ENCODE peak calls at places on chromosomes 5 and 9, in four cellular contexts. One of them, this sample, is unnamed.

GRCh38 chr9:3337515-3337914 is 188.3 kb downstream of the RFX3 start:
- DNase-seq in body of pancreas: no peak
- DNase-seq in adrenal gland: peak
- DNase-seq in tibial nerve: no peak
- DNase-seq in this sample: no peak

GRCh38 chr5:96026334-96027065 is 64.8 kb upstream of the ELL2 start:
- DNase-seq in body of pancreas: no peak
- DNase-seq in adrenal gland: no peak
- DNase-seq in tibial nerve: no peak
- DNase-seq in this sample: no peak

GRCh38 chr5:26482817-26483375 is 555.5 kb downstream of the CDH9 start:
- DNase-seq in body of pancreas: no peak
- DNase-seq in adrenal gland: peak
- DNase-seq in tibial nerve: peak
- DNase-seq in this sample: no peak

GRCh38 chr9:22508790-22509189 is 62.2 kb downstream of the DMRTA1 start:
- DNase-seq in body of pancreas: no peak
- DNase-seq in adrenal gland: no peak
- DNase-seq in tibial nerve: no peak
- DNase-seq in this sample: no peak

GRCh38 chr9:79073201-79073600 is 498.6 kb upstream of the TLE4 start:
- DNase-seq in body of pancreas: no peak
- DNase-seq in adrenal gland: no peak
- DNase-seq in tibial nerve: no peak
- DNase-seq in this sample: no peak

GRCh38 chr9:98730914-98731313 is 22.2 kb upstream of the GABBR2 start:
- DNase-seq in body of pancreas: no peak
- DNase-seq in adrenal gland: no peak
- DNase-seq in tibial nerve: no peak
- DNase-seq in this sample: no peak

GRCh38 chr9:97964901-97965300 is 18.2 kb upstream of the ANP32B start:
- DNase-seq in body of pancreas: no peak
- DNase-seq in adrenal gland: no peak
- DNase-seq in tibial nerve: no peak
- DNase-seq in this sample: no peak

GRCh38 chr5:172723508-172723907 is 47.5 kb downstream of the DUSP1 start:
- DNase-seq in body of pancreas: no peak
- DNase-seq in adrenal gland: no peak
- DNase-seq in tibial nerve: no peak
- DNase-seq in this sample: no peak

GRCh38 chr9:10144336-10144735 is 468.5 kb downstream of the PTPRD start:
- DNase-seq in body of pancreas: no peak
- DNase-seq in adrenal gland: no peak
- DNase-seq in tibial nerve: no peak
- DNase-seq in this sample: no peak

GRCh38 chr9:133991964-133992779 is at the start of gene VAV2:
- DNase-seq in body of pancreas: peak
- DNase-seq in adrenal gland: peak
- DNase-seq in tibial nerve: peak
- DNase-seq in this sample: peak

GRCh38 chr5:107365355-107366109 is 305.2 kb downstream of the EFNA5 start:
- DNase-seq in body of pancreas: no peak
- DNase-seq in adrenal gland: no peak
- DNase-seq in tibial nerve: no peak
- DNase-seq in this sample: no peak

GRCh38 chr5:57402761-57403160 is 79.8 kb downstream of the ACTBL2 start:
- DNase-seq in body of pancreas: no peak
- DNase-seq in adrenal gland: no peak
- DNase-seq in tibial nerve: no peak
- DNase-seq in this sample: no peak

GRCh38 chr5:112549127-112549526 is 130.1 kb upstream of the EPB41L4A start:
- DNase-seq in body of pancreas: no peak
- DNase-seq in adrenal gland: no peak
- DNase-seq in tibial nerve: no peak
- DNase-seq in this sample: no peak

GRCh38 chr5:32866138-32866537 is 155.0 kb downstream of the NPR3 start:
- DNase-seq in body of pancreas: no peak
- DNase-seq in adrenal gland: no peak
- DNase-seq in tibial nerve: no peak
- DNase-seq in this sample: no peak

GRCh38 chr9:114532561-114533237 is 27.4 kb upstream of the WHRN start:
- DNase-seq in body of pancreas: no peak
- DNase-seq in adrenal gland: no peak
- DNase-seq in tibial nerve: no peak
- DNase-seq in this sample: no peak

GRCh38 chr9:127537792-127538191 is 74.3 kb upstream of the STXBP1 start:
- DNase-seq in body of pancreas: no peak
- DNase-seq in adrenal gland: no peak
- DNase-seq in tibial nerve: no peak
- DNase-seq in this sample: no peak

GRCh38 chr9:26937816-26938371 is 9.1 kb downstream of the PLAA start:
- DNase-seq in body of pancreas: no peak
- DNase-seq in adrenal gland: no peak
- DNase-seq in tibial nerve: no peak
- DNase-seq in this sample: no peak

GRCh38 chr5:9099681-9100080 is 446.2 kb downstream of the SEMA5A start:
- DNase-seq in body of pancreas: no peak
- DNase-seq in adrenal gland: no peak
- DNase-seq in tibial nerve: no peak
- DNase-seq in this sample: no peak

GRCh38 chr9:21789541-21790037 is 12.8 kb upstream of the MTAP start:
- DNase-seq in body of pancreas: peak
- DNase-seq in adrenal gland: peak
- DNase-seq in tibial nerve: peak
- DNase-seq in this sample: peak

GRCh38 chr5:136891175-136891574 is 525.8 kb upstream of the TRPC7 start:
- DNase-seq in body of pancreas: no peak
- DNase-seq in adrenal gland: no peak
- DNase-seq in tibial nerve: no peak
- DNase-seq in this sample: no peak
- TF ChIP-seq CTCF in body of pancreas: no peak
- TF ChIP-seq CTCF in adrenal gland: no peak
- TF ChIP-seq CTCF in tibial nerve: no peak
- TF ChIP-seq CTCF in this sample: no peak

GRCh38 chr9:94952553-94953373 is 226.3 kb downstream of the AOPEP start:
- DNase-seq in body of pancreas: no peak
- DNase-seq in adrenal gland: peak
- DNase-seq in tibial nerve: peak
- DNase-seq in this sample: no peak
- H3K27ac ChIP-seq in body of pancreas: peak
- H3K27ac ChIP-seq in adrenal gland: peak
- H3K27ac ChIP-seq in tibial nerve: peak
- H3K27ac ChIP-seq in this sample: no peak

GRCh38 chr5:163757344-163757743 is 251.9 kb downstream of the MAT2B start:
- DNase-seq in body of pancreas: no peak
- DNase-seq in adrenal gland: no peak
- DNase-seq in tibial nerve: no peak
- DNase-seq in this sample: no peak

GRCh38 chr5:163760498-163760897 is 255.1 kb downstream of the MAT2B start:
- DNase-seq in body of pancreas: no peak
- DNase-seq in adrenal gland: no peak
- DNase-seq in tibial nerve: no peak
- DNase-seq in this sample: no peak

GRCh38 chr5:163759000-163759730 is 253.7 kb downstream of the MAT2B start:
- DNase-seq in body of pancreas: no peak
- DNase-seq in adrenal gland: no peak
- DNase-seq in tibial nerve: no peak
- DNase-seq in this sample: no peak

GRCh38 chr5:163756170-163756569 is 250.8 kb downstream of the MAT2B start:
- DNase-seq in body of pancreas: no peak
- DNase-seq in adrenal gland: no peak
- DNase-seq in tibial nerve: no peak
- DNase-seq in this sample: no peak

GRCh38 chr5:163758283-163758711 is 252.9 kb downstream of the MAT2B start:
- DNase-seq in body of pancreas: no peak
- DNase-seq in adrenal gland: no peak
- DNase-seq in tibial nerve: no peak
- DNase-seq in this sample: no peak
- TF ChIP-seq POLR2A in body of pancreas: no peak
- TF ChIP-seq POLR2A in adrenal gland: no peak
- TF ChIP-seq POLR2A in tibial nerve: no peak
- TF ChIP-seq POLR2A in this sample: no peak

GRCh38 chr9:119027901-119028699 is 341.1 kb downstream of the BRINP1 start:
- DNase-seq in body of pancreas: no peak
- DNase-seq in adrenal gland: no peak
- DNase-seq in tibial nerve: no peak
- DNase-seq in this sample: no peak
- TF ChIP-seq CTCF in body of pancreas: no peak
- TF ChIP-seq CTCF in adrenal gland: no peak
- TF ChIP-seq CTCF in tibial nerve: no peak
- TF ChIP-seq CTCF in this sample: no peak

This sample was measured in Peyer's patch.